ENCODE peak calls at places on chromosomes 12 and 14, in seven cellular contexts. E is globus pallidus, P is fibroblast of mammary gland, L is memory B cell, N is COR-L47, I is adipocyte, J is cardiac fibroblast. H is an unnamed sample.

GRCh38 chr12:57887631-57888406 is 41.3 kb upstream of the CTDSP2 start:
- DNase-seq in E (no peak), P (peak), L (no peak), N (peak), I (peak), J (peak), H (no peak)

GRCh38 chr14:99067141-99067920 is 204.7 kb downstream of the BCL11B start:
- DNase-seq in E (no peak), P (no peak), L (no peak), N (no peak), I (no peak), J (no peak), H (no peak)

GRCh38 chr14:35940291-35940690 is 114.2 kb downstream of the BRMS1L start:
- DNase-seq in E (no peak), P (no peak), L (no peak), N (peak), I (peak), J (no peak), H (peak)

GRCh38 chr12:92778525-92778924 is 75.7 kb downstream of the PLEKHG7 start:
- DNase-seq in E (no peak), P (no peak), L (no peak), N (no peak), I (no peak), J (peak), H (no peak)

GRCh38 chr14:20934148-20934762 is 21.0 kb upstream of the RNASE2 start:
- DNase-seq in E (peak), P (peak), L (no peak), N (no peak), I (peak), J (peak), H (no peak)

GRCh38 chr12:96197503-96198272 is 3.5 kb downstream of the ELK3 start:
- DNase-seq in E (no peak), P (peak), L (no peak), N (no peak), I (peak), J (peak), H (no peak)

GRCh38 chr14:75428230-75429104 is 645 bp downstream of the JDP2 start:
- DNase-seq in E (no peak), P (no peak), L (no peak), N (no peak), I (peak), J (peak), H (no peak)

GRCh38 chr12:53941187-53941586 is 2.6 kb downstream of the HOXC13 start:
- DNase-seq in E (no peak), P (no peak), L (no peak), N (no peak), I (no peak), J (no peak), H (no peak)

GRCh38 chr12:83097656-83098055 is 410.9 kb downstream of the TMTC2 start:
- DNase-seq in E (peak), P (no peak), L (no peak), N (no peak), I (no peak), J (no peak), H (no peak)

GRCh38 chr14:90561031-90561430 is 164.2 kb downstream of the CALM1 start:
- DNase-seq in E (no peak), P (no peak), L (no peak), N (no peak), I (no peak), J (no peak), H (no peak)

GRCh38 chr12:88764781-88765470 is 184.7 kb upstream of the KITLG start:
- DNase-seq in E (no peak), P (no peak), L (no peak), N (no peak), I (peak), J (no peak), H (no peak)

GRCh38 chr12:65740873-65741600 is 83.2 kb upstream of the HMGA2 start:
- DNase-seq in E (peak), P (peak), L (no peak), N (no peak), I (peak), J (peak), H (no peak)

GRCh38 chr14:105891221-105891602 is 364.8 kb downstream of the TMEM121 start:
- DNase-seq in E (no peak), P (no peak), L (no peak), N (no peak), I (no peak), J (no peak), H (no peak)

GRCh38 chr12:92784795-92785562 is 82.2 kb downstream of the PLEKHG7 start:
- DNase-seq in E (peak), P (peak), L (peak), N (peak), I (peak), J (peak), H (peak)

GRCh38 chr14:24262821-24263733 is at the start of gene TGM1:
- DNase-seq in E (no peak), P (no peak), L (no peak), N (no peak), I (no peak), J (no peak), H (no peak)

GRCh38 chr12:92030618-92031017 is 115.0 kb downstream of the BTG1 start:
- DNase-seq in E (no peak), P (peak), L (peak), N (no peak), I (peak), J (peak), H (no peak)

GRCh38 chr12:57372233-57372632 is 58.6 kb downstream of the R3HDM2 start:
- DNase-seq in E (peak), P (no peak), L (no peak), N (no peak), I (no peak), J (peak), H (no peak)